ENCODE peak calls at places on chromosomes 12 and 14, in ten cellular contexts. F, Q, M, A, P, G, T, Y, K and O are unnamed samples.

GRCh38 chr12:68253504-68253903 is at the start of gene IL22:
- DNase-seq in F (no peak), Q (no peak), M (no peak), A (no peak), P (no peak), G (no peak), T (no peak), Y (no peak), K (no peak), O (no peak)

GRCh38 chr12:106914796-106915634 is 40.7 kb upstream of the TMEM263 start:
- DNase-seq in F (no peak), Q (no peak), M (no peak), A (no peak), P (no peak), G (no peak), T (no peak), Y (no peak), K (no peak), O (no peak)

GRCh38 chr12:108315486-108316105 is 23.5 kb downstream of the CMKLR1 start:
- DNase-seq in F (no peak), Q (no peak), M (no peak), A (no peak), P (no peak), G (no peak), T (no peak), Y (no peak), K (no peak), O (no peak)

GRCh38 chr12:23684121-23684520 is 265.3 kb downstream of the SOX5 start:
- DNase-seq in F (no peak), Q (no peak), M (no peak), A (no peak), P (no peak), G (no peak), T (no peak), Y (no peak), K (no peak), O (no peak)

GRCh38 chr12:28909291-28909690 is 239.8 kb upstream of the FAR2 start:
- DNase-seq in F (no peak), Q (no peak), M (no peak), A (no peak), P (no peak), G (no peak), T (no peak), Y (no peak), K (no peak), O (no peak)

GRCh38 chr12:53325539-53326061 is 4.2 kb upstream of the AAAS start:
- DNase-seq in F (no peak), Q (peak), M (no peak), A (no peak), P (no peak), G (peak), T (peak), Y (no peak), K (peak), O (no peak)

GRCh38 chr14:84885061-84885460 is 644.9 kb upstream of the FLRT2 start:
- DNase-seq in F (no peak), Q (no peak), M (no peak), A (no peak), P (no peak), G (no peak), T (no peak), Y (no peak), K (no peak), O (no peak)

GRCh38 chr14:96830946-96831345 is 33.8 kb downstream of the VRK1 start:
- DNase-seq in F (no peak), Q (no peak), M (no peak), A (no peak), P (no peak), G (no peak), T (no peak), Y (no peak), K (no peak), O (no peak)

GRCh38 chr14:67168110-67168441 is 21.2 kb upstream of the GARIN2 start:
- DNase-seq in F (no peak), Q (no peak), M (no peak), A (no peak), P (no peak), G (no peak), T (no peak), Y (no peak), K (no peak), O (no peak)

GRCh38 chr12:52056801-52057613 is 5.8 kb downstream of the NR4A1 start:
- DNase-seq in F (no peak), Q (no peak), M (no peak), A (no peak), P (peak), G (no peak), T (no peak), Y (no peak), K (no peak), O (no peak)

GRCh38 chr12:130673036-130673705 is 42.9 kb downstream of the RIMBP2 start:
- DNase-seq in F (no peak), Q (no peak), M (no peak), A (no peak), P (no peak), G (no peak), T (no peak), Y (no peak), K (no peak), O (no peak)

DNA sequence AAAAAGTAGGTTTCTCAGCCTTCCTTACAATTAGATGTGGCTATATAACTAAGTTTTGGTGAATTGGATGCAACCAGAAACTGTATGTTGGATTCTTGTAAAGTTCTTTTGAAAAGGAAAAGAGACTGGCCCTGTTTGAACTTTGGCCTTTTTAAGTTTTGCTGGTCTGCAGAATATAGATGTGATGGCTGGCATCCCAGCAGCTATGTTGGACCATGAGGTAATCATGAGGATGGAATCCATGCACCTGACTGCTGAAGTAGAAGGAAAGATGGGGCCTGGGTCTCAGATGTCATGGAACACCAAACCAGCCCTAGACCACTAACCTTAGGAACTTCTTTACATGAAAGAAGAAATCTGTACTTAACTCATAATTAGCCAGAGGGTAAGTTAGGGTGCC is 482.5 kb downstream of the GLT1D1 start:
- DNase-seq in F (no peak), Q (no peak), M (no peak), A (no peak), P (no peak), G (no peak), T (no peak), Y (no peak), K (no peak), O (no peak)
- TF ChIP-seq CTCF in F (no peak), Q (no peak), M (no peak), A (no peak), P (no peak), G (no peak), T (no peak), Y (no peak), K (no peak), O (no peak)

DNA sequence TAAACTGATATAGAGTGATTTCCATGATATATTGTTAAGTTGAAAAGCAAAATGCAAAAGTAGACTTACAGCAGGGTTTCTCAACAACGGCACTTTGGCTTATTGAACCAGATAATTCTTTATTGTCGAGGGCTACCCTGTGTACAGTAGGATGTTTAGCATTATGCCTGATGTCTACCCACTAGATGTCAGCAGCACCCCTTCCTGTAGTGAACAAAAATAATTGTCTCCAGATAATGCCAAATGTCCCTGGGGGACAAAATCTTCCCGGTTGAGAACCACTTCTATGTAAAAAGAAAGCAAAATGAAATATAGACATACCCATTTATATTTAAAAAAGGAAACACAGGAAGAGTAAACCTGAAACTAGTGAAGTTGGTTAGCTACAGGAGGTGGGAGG is 32.4 kb downstream of the ABCD2 start:
- DNase-seq in F (no peak), Q (no peak), M (no peak), A (no peak), P (peak), G (peak), T (no peak), Y (no peak), K (no peak), O (no peak)
- TF ChIP-seq CTCF in F (no peak), Q (no peak), M (no peak), A (no peak), P (no peak), G (no peak), T (no peak), Y (no peak), K (no peak), O (peak)

GRCh38 chr12:116765271-116765670 is 27.2 kb downstream of the RNFT2 start:
- DNase-seq in F (no peak), Q (no peak), M (no peak), A (no peak), P (no peak), G (no peak), T (no peak), Y (no peak), K (no peak), O (no peak)

GRCh38 chr12:116760621-116761020 is 22.5 kb downstream of the RNFT2 start:
- DNase-seq in F (no peak), Q (no peak), M (no peak), A (no peak), P (no peak), G (no peak), T (no peak), Y (no peak), K (no peak), O (no peak)

GRCh38 chr12:116761499-116761898 is 23.4 kb downstream of the RNFT2 start:
- DNase-seq in F (no peak), Q (no peak), M (no peak), A (no peak), P (no peak), G (no peak), T (peak), Y (no peak), K (no peak), O (no peak)

DNA sequence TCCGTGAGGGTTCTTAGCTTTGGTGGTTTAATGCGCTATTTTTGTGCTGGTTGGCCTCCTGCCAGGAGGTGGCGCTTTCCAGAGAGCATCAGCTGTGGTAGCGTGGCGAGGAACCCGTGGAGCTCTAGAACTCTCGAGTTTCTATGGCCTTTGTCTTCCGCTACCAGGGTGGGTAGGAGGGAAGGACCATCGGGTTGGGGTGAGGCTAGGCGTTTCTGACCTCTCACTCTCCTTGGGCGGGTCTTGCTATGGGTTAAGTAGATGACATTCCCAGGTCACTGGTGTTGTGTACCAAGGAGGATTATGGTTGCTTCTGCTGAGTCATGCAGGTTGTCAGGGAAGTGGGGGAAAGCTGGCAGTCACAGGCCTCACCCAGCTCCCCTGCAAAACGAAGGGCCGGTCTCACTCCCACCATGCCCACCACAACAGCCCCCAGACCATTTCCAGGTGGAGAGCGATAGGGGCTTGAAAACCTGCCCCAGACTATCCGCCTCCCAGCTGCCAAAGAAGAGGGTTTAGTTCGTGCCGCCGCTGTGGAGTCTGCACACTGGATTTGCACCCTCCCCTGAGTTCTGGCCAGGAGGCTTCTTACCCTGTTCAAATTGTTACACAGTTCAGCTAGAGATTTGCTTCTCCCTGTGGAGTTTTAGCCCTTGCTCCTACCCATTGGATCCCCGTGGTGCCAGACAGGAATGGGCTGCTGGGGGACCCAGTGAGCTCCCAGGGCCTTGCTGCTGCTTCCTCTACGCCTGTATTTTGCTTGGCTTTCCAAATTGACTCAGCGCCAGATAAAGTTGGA is 21.9 kb downstream of the RNFT2 start:
- DNase-seq in F (no peak), Q (no peak), M (no peak), A (no peak), P (no peak), G (peak), T (peak), Y (no peak), K (peak), O (no peak)
- TF ChIP-seq CTCF in F (no peak), Q (no peak), M (no peak), A (no peak), P (no peak), G (no peak), T (no peak), Y (no peak), K (no peak), O (no peak)

GRCh38 chr12:58420496-58420895 is 479.1 kb downstream of the ATP23 start:
- DNase-seq in F (no peak), Q (no peak), M (peak), A (peak), P (peak), G (no peak), T (no peak), Y (no peak), K (no peak), O (no peak)
- TF ChIP-seq CTCF in F (no peak), Q (no peak), M (no peak), A (no peak), P (no peak), G (no peak), T (no peak), Y (no peak), K (no peak), O (no peak)